ENCODE peak calls at places on chromosomes 3 and 15, in five cellular contexts. S is fibroblast of lung; O is CD4-positive, CD25-positive, alpha-beta regulatory T cell; U is testis; E is heart left ventricle. Q is an unnamed sample.

GRCh38 chr3:178833696-178834095 is 237.9 kb downstream of the ZMAT3 start:
- DNase-seq in S (no peak), O (no peak), U (no peak), E (no peak), Q (no peak)

GRCh38 chr3:123877965-123878364 is 6.2 kb downstream of the MYLK start:
- DNase-seq in S (no peak), O (no peak), U (no peak), E (no peak), Q (no peak)

GRCh38 chr15:49904296-49904695 is 214.7 kb downstream of the ATP8B4 start:
- DNase-seq in S (no peak), O (no peak), U (no peak), E (no peak), Q (no peak)

GRCh38 chr3:41158947-41159346 is 40.4 kb upstream of the CTNNB1 start:
- DNase-seq in S (no peak), O (no peak), U (no peak), E (no peak), Q (peak; percentile 72)

GRCh38 chr3:31614162-31614921 is 81.6 kb downstream of the STT3B start:
- DNase-seq in S (peak; percentile 14), O (no peak), U (no peak), E (no peak), Q (no peak)

GRCh38 chr3:182052360-182052759 is 340.6 kb downstream of the SOX2 start:
- DNase-seq in S (no peak), O (no peak), U (no peak), E (no peak), Q (no peak)

GRCh38 chr3:64152100-64152499 is 73.2 kb downstream of the PRICKLE2 start:
- DNase-seq in S (peak; percentile 94), O (no peak), U (no peak), E (no peak), Q (no peak)

GRCh38 chr3:178804606-178805005 is 267.0 kb downstream of the ZMAT3 start:
- DNase-seq in S (no peak), O (no peak), U (no peak), E (no peak), Q (no peak)

GRCh38 chr15:67852433-67852832 is 12.6 kb upstream of the RNU6-1 start:
- DNase-seq in S (no peak), O (no peak), U (no peak), E (no peak), Q (no peak)

GRCh38 chr3:24890012-24890411 is 395.4 kb upstream of the THRB start:
- DNase-seq in S (no peak), O (no peak), U (no peak), E (no peak), Q (no peak)

GRCh38 chr15:73937726-73938125 is 11.5 kb downstream of the LOXL1 start:
- DNase-seq in S (no peak), O (no peak), U (no peak), E (no peak), Q (no peak)

GRCh38 chr15:91942676-91943417 is 89.3 kb downstream of the SLCO3A1 start:
- DNase-seq in S (peak; percentile 95), O (peak; percentile 19), U (peak; percentile 79), E (peak; percentile 81), Q (peak; percentile 91)

GRCh38 chr3:193844472-193844871 is 251.5 kb downstream of the OPA1 start:
- DNase-seq in S (no peak), O (no peak), U (no peak), E (no peak), Q (no peak)

GRCh38 chr3:51373658-51374421 is 11.3 kb upstream of the MANF start:
- DNase-seq in S (no peak), O (no peak), U (no peak), E (no peak), Q (no peak)

GRCh38 chr3:167729591-167729990 is 5.1 kb downstream of the PDCD10 start:
- DNase-seq in S (peak; percentile 36), O (no peak), U (no peak), E (no peak), Q (no peak)

GRCh38 chr3:44665173-44665572 is 16.6 kb downstream of the ZNF35 start:
- DNase-seq in S (no peak), O (no peak), U (no peak), E (no peak), Q (no peak)

GRCh38 chr3:94009612-94010011 is 18.8 kb downstream of the STX19 start:
- DNase-seq in S (no peak), O (no peak), U (no peak), E (no peak), Q (no peak)

GRCh38 chr3:183306798-183307671 is 54.0 kb downstream of the B3GNT5 start:
- DNase-seq in S (peak; percentile 75), O (no peak), U (peak; percentile 53), E (peak; percentile 76), Q (peak; percentile 94)

GRCh38 chr3:47583320-47584075 is 4.8 kb upstream of the CSPG5 start:
- DNase-seq in S (no peak), O (no peak), U (no peak), E (no peak), Q (no peak)

GRCh38 chr3:47588053-47588452 is 9.4 kb upstream of the CSPG5 start:
- DNase-seq in S (no peak), O (no peak), U (no peak), E (no peak), Q (no peak)

GRCh38 chr3:47590212-47590611 is 11.5 kb upstream of the CSPG5 start:
- DNase-seq in S (no peak), O (no peak), U (no peak), E (no peak), Q (no peak)

GRCh38 chr3:47588587-47588986 is 9.9 kb upstream of the CSPG5 start:
- DNase-seq in S (no peak), O (no peak), U (no peak), E (no peak), Q (no peak)

DNA sequence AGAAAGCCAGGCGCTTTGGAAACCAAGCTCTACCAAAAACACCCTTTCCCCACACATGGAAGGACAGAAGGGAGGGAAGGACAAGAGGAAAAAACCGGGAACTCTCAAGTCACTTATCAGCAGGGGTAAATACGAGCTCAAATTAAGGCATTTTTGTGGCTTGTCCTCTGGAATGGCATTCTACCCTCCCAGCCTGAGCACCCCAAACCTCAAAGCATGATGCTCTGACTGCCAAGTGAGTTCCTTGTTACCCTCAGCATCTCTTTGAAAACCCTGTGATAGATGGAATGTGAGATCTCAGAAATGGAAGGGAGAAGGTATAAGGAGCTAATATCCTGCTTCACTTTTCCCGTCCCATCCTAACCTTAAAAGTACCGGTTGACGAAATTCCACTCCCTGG is 8.1 kb upstream of the CSPG5 start:
- DNase-seq in S (no peak), O (no peak), U (no peak), E (no peak), Q (no peak)
- H3K36me3 ChIP-seq in S (peaks cover 1% of the 10 kb centered on the region), O (peaks cover 54% of the 10 kb centered on the region), U (no peaks in the 10 kb centered on the region), E (peaks cover 32% of the 10 kb centered on the region), Q (peaks cover 10% of the 10 kb centered on the region)

GRCh38 chr3:172840913-172841312 is 90.4 kb downstream of the ECT2 start:
- DNase-seq in S (no peak), O (no peak), U (no peak), E (no peak), Q (no peak)

GRCh38 chr3:172840463-172840862 is 89.9 kb downstream of the ECT2 start:
- DNase-seq in S (no peak), O (no peak), U (no peak), E (no peak), Q (no peak)

GRCh38 chr3:172832983-172833382 is 82.5 kb downstream of the ECT2 start:
- DNase-seq in S (no peak), O (no peak), U (no peak), E (no peak), Q (no peak)

GRCh38 chr3:172839679-172840078 is 89.2 kb downstream of the ECT2 start:
- DNase-seq in S (no peak), O (no peak), U (no peak), E (no peak), Q (no peak)

GRCh38 chr3:172836390-172836997 is 86.0 kb downstream of the ECT2 start:
- DNase-seq in S (peak; percentile 68), O (no peak), U (peak; percentile 61), E (no peak), Q (peak; percentile 45)
- H3K27ac ChIP-seq in S (no peak overlapping the region), O (no peak overlapping the region), U (no peak overlapping the region), E (no peak overlapping the region), Q (no peak overlapping the region)

GRCh38 chr3:14451844-14452533 is 49.6 kb downstream of the SLC6A6 start:
- DNase-seq in S (peak; percentile 94), O (no peak), U (peak; percentile 88), E (peak; percentile 58), Q (peak; percentile 55)
- H3K36me3 ChIP-seq in S (peaks cover 9% of the 10 kb centered on the region), O (peaks cover 74% of the 10 kb centered on the region), U (no peaks in the 10 kb centered on the region), E (peaks cover 26% of the 10 kb centered on the region), Q (no peaks in the 10 kb centered on the region)

DNA sequence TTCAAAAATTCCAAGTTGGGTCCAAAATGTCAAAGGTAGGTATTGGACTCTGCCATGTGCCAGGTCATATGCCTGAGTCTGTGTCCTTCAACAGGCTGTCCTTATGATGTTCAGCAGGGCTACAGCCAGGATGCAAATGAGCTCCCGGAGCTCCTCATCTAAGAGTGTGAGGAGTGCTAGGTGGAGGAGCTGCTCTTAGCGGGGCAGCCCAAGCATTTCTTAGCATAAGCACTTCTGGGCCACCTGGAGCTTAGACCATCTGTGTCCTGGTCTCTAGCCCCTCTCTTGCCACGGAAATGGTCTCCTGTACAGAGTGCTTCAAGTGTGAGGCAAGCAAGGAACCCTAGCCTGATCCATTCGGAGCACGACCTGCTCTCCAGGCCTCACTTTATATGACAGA is 64.6 kb upstream of the PRR23C start:
- DNase-seq in S (no peak), O (no peak), U (no peak), E (no peak), Q (no peak)
- H3K27ac ChIP-seq in S (no peak overlapping the region), O (no peak overlapping the region), U (no peak overlapping the region), E (no peak overlapping the region), Q (no peak overlapping the region)

Q was measured in colonic mucosa.